ENCODE peak calls at places on chromosomes 12 and 14, in six cellular contexts. B, N, D, W, P and S are unnamed samples.

GRCh38 chr12:109239179-109239578 is 69.9 kb downstream of the FOXN4 start:
- DNase-seq in B (no peak), N (no peak), D (no peak), W (no peak), P (no peak), S (no peak)

GRCh38 chr12:67832155-67832554 is 157.1 kb upstream of the IFNG-AS1 start:
- DNase-seq in B (no peak), N (no peak), D (no peak), W (no peak), P (no peak), S (no peak)

GRCh38 chr12:95184119-95184518 is 33.1 kb downstream of the FGD6 start:
- DNase-seq in B (no peak), N (no peak), D (no peak), W (no peak), P (no peak), S (no peak)

GRCh38 chr12:67274186-67274585 is 5.0 kb downstream of the CAND1 start:
- DNase-seq in B (no peak), N (no peak), D (no peak), W (no peak), P (no peak), S (peak; percentile 31)

GRCh38 chr12:3553681-3554546 is 62.9 kb downstream of the PRMT8 start:
- DNase-seq in B (no peak), N (no peak), D (no peak), W (no peak), P (no peak), S (no peak)

GRCh38 chr14:92380131-92380530 is 57.2 kb downstream of the SLC24A4 start:
- DNase-seq in B (no peak), N (no peak), D (no peak), W (no peak), P (no peak), S (no peak)

GRCh38 chr12:73321776-73322175 is 1049.6 kb downstream of the TRHDE start:
- DNase-seq in B (no peak), N (no peak), D (no peak), W (no peak), P (no peak), S (no peak)

GRCh38 chr14:55911794-55912193 is 206.4 kb upstream of the PELI2 start:
- DNase-seq in B (no peak), N (no peak), D (no peak), W (no peak), P (no peak), S (no peak)

GRCh38 chr12:52210186-52210924 is 18.5 kb upstream of the KRT80 start:
- DNase-seq in B (peak; percentile 89), N (no peak), D (peak; percentile 21), W (no peak), P (no peak), S (no peak)

GRCh38 chr12:85985996-85986395 is 111.9 kb downstream of the NTS start:
- DNase-seq in B (no peak), N (no peak), D (no peak), W (no peak), P (no peak), S (no peak)

GRCh38 chr14:56594428-56594827 is 14.8 kb downstream of the TMEM260 start:
- DNase-seq in B (no peak), N (no peak), D (no peak), W (no peak), P (no peak), S (no peak)

GRCh38 chr12:10354071-10354470 is 35.8 kb downstream of the KLRK1 start:
- DNase-seq in B (no peak), N (no peak), D (no peak), W (no peak), P (no peak), S (no peak)

GRCh38 chr14:50821471-50822464 is 9.2 kb downstream of the NIN start:
- DNase-seq in B (no peak), N (peak; percentile 48), D (no peak), W (peak; percentile 84), P (no peak), S (peak; percentile 45)

GRCh38 chr12:12899530-12900380 is 8.4 kb downstream of the GPRC5A start:
- DNase-seq in B (peak; percentile 74), N (no peak), D (peak; percentile 26), W (peak; percentile 42), P (no peak), S (no peak)

DNA sequence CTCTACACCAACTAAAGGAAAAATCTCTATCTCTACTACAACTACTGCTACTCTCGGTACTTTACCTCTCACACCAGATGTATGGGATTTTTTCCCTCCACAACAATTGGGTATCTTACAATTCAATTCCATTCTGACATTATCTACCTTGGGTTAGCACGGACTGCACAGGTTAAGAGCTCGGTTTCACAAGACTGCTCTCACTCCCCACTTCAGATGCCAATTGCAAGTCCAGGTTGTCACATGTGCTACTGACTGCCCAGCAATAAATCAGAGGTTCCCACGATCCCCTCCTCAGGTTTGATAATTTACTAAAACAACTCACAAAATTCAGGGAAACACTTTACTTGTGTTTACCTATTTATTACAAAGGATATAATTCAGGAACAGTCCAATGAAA is 58.0 kb downstream of the OVCH1 start:
- DNase-seq in B (no peak), N (no peak), D (no peak), W (no peak), P (no peak), S (no peak)
- H3K27ac ChIP-seq in B (no peak overlapping the region), N (no peak overlapping the region), D (no peak overlapping the region), W (no peak overlapping the region), P (no peak overlapping the region), S (no peak overlapping the region)

GRCh38 chr14:96776791-96777190 is 20.4 kb upstream of the VRK1 start:
- DNase-seq in B (no peak), N (no peak), D (no peak), W (no peak), P (no peak), S (no peak)

GRCh38 chr14:96783306-96784224 is 13.6 kb upstream of the VRK1 start:
- DNase-seq in B (no peak), N (no peak), D (no peak), W (no peak), P (no peak), S (no peak)

GRCh38 chr14:96782436-96782835 is 14.7 kb upstream of the VRK1 start:
- DNase-seq in B (no peak), N (no peak), D (no peak), W (no peak), P (no peak), S (no peak)

DNA sequence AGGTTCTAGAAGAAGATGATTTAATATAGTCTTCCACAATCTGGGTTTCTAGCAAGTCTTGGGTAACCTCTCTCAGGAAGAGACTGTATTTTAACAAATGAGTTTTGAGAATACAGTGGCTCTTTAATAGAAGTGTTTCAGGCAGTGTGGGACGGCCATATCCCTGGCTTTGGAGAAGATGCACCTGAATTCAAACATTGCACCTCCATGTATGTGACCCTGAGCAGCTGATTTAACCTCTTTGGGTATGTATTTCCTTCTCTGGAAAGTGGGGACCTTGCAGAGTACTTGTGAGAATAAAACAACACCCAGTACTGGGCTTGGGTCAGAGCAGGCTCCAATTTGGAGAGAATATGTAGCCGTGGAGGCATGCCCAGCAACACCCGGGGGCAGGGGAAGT is 15.8 kb upstream of the VRK1 start:
- DNase-seq in B (no peak), N (no peak), D (no peak), W (no peak), P (no peak), S (no peak)
- H3K4me1 ChIP-seq in B (no peaks in the 10 kb centered on the region), N (no peaks in the 10 kb centered on the region), D (no peaks in the 10 kb centered on the region), W (no peaks in the 10 kb centered on the region), P (no peaks in the 10 kb centered on the region), S (no peaks in the 10 kb centered on the region)

DNA sequence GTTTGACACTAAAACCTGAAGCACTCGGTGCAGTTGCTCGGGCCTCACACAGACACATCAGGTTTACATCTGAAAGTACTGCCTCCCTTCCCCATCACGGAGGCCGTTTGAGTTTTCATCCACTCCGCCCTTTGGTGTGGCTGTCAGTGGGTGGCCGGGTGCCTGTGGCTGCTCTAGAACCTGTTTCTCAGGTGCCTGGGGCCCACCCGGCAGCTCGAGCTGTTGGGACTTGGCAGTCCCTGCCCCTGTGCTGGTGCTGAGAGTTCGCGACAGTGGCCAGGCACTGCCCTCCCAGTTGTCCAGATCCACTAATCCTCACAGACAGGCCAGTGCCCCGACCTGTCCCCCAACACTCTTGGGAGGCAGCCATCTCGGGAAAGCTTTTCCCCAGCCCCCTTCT is 22.4 kb downstream of the XRCC3 start:
- DNase-seq in B (no peak), N (no peak), D (peak; percentile 4), W (no peak), P (no peak), S (no peak)
- H3K36me3 ChIP-seq in B (peaks cover 40% of the 10 kb centered on the region), N (peaks cover 21% of the 10 kb centered on the region), D (peaks cover 65% of the 10 kb centered on the region), W (peaks cover 64% of the 10 kb centered on the region), P (peaks cover 38% of the 10 kb centered on the region), S (peaks cover 9% of the 10 kb centered on the region)

GRCh38 chr12:127888948-127889347 is 378.0 kb upstream of the TMEM132C start:
- DNase-seq in B (peak; percentile 72), N (no peak), D (no peak), W (no peak), P (no peak), S (no peak)
- H3K27ac ChIP-seq in B (no peak overlapping the region), N (no peak overlapping the region), D (no peak overlapping the region), W (no peak overlapping the region), P (no peak overlapping the region), S (no peak overlapping the region)

GRCh38 chr12:104686196-104686595 is 229.4 kb downstream of the CHST11 start:
- DNase-seq in B (no peak), N (no peak), D (no peak), W (no peak), P (no peak), S (no peak)

GRCh38 chr12:104687823-104688573 is 231.2 kb downstream of the CHST11 start:
- DNase-seq in B (no peak), N (no peak), D (no peak), W (peak; percentile 81), P (no peak), S (peak; percentile 15)

GRCh38 chr12:104682790-104683279 is 226.1 kb downstream of the CHST11 start:
- DNase-seq in B (no peak), N (peak; percentile 46), D (no peak), W (peak; percentile 91), P (no peak), S (peak; percentile 23)

GRCh38 chr12:104683831-104684503 is 227.2 kb downstream of the CHST11 start:
- DNase-seq in B (no peak), N (no peak), D (no peak), W (no peak), P (no peak), S (no peak)

DNA sequence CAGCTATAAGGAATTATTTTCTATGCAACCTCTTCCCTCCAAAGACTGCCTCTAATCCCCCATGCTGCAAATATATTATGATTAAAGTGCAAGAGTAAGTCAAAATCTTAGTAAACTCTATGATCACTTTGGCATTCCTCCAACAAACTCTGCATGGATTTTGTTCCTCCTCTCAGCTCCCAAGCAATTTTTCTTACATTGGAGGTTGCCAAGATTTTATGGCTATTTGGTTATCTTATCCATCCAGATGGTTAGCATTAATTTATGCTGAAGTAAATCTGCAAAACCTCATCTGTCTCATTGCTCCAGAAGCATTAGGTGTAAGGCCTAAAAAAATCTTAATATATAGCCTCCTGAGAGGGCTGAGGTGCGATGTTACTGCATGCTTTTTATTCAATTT is 228.1 kb downstream of the CHST11 start:
- DNase-seq in B (no peak), N (no peak), D (no peak), W (no peak), P (no peak), S (peak; percentile 69)
- H3K4me1 ChIP-seq in B (no peaks in the 10 kb centered on the region), N (peaks cover 54% of the 10 kb centered on the region), D (peaks cover 4% of the 10 kb centered on the region), W (peaks cover 60% of the 10 kb centered on the region), P (no peaks in the 10 kb centered on the region), S (peaks cover 12% of the 10 kb centered on the region)

GRCh38 chr12:123734268-123734667 is 22.1 kb downstream of the ATP6V0A2 start:
- DNase-seq in B (no peak), N (no peak), D (no peak), W (no peak), P (no peak), S (no peak)
- H3K36me3 ChIP-seq in B (peaks cover 46% of the 10 kb centered on the region), N (peaks cover 60% of the 10 kb centered on the region), D (peaks cover 100% of the 10 kb centered on the region), W (peaks cover 83% of the 10 kb centered on the region), P (peaks cover 44% of the 10 kb centered on the region), S (peaks cover 23% of the 10 kb centered on the region)

GRCh38 chr12:93442411-93443340 is 929 bp upstream of the UBE2N start:
- DNase-seq in B (no peak), N (no peak), D (no peak), W (peak; percentile 26), P (no peak), S (no peak)
- H3K27ac ChIP-seq in B (peak overlapping the region; percentile 95), N (peak overlapping the region; percentile 87), D (peak overlapping the region; percentile 96), W (peak overlapping the region; percentile 95), P (peak overlapping the region; percentile 76), S (peak overlapping the region; percentile 84)